ENCODE peak calls at places on chromosomes 12 and 14, in ten cellular contexts. I is MCF 10A; Y is suprapubic skin; F is activated T-cell treated with anti-CD3 and anti-CD28 coated beads for 24 hours; J is stimulated activated CD4-positive, alpha-beta T cell treated with anti-CD3 and anti-CD28 coated beads, Interleukin-12 subunit alpha, Interleukin-12 subunit beta, amount 100 ng/mL, for 4 hours; Q is Kasumi-1; B is activated CD8-positive, alpha-beta memory T cell treated with anti-CD3 and anti-CD28 coated beads, Interleukin-2, amount 50 U/mL, for 48 hours; D is astrocyte of the cerebellum; R is LHCN-M2; E is WTC11. G is an unnamed sample.

GRCh38 chr12:25701290-25701689 is 148.2 kb upstream of the LMNTD1 start:
- DNase-seq in R (peak; percentile 67), D (peak; percentile 16), B (no peak), Q (no peak), Y (no peak), J (no peak), F (no peak), E (no peak), I (peak; percentile 62), G (no peak)

GRCh38 chr12:67155863-67156262 is 113.3 kb upstream of the CAND1 start:
- DNase-seq in D (no peak), Y (no peak), F (no peak), B (no peak), E (no peak), Q (no peak), R (peak; percentile 34), I (peak; percentile 77), J (no peak), G (no peak)

GRCh38 chr14:97489750-97490149 is 692.6 kb downstream of the VRK1 start:
- DNase-seq in Y (no peak), Q (no peak), I (no peak), B (no peak), F (no peak), J (no peak), R (no peak), D (no peak), E (no peak), G (no peak)

GRCh38 chr12:32198555-32198954 is 91.9 kb downstream of the BICD1 start:
- DNase-seq in I (peak; percentile 66), E (no peak), R (peak; percentile 36), D (no peak), F (no peak), Y (no peak), Q (no peak), J (no peak), B (no peak), G (no peak)

GRCh38 chr12:119446459-119446858 is 111.9 kb downstream of the CCDC60 start:
- DNase-seq in I (peak; percentile 16), F (no peak), J (no peak), R (peak; percentile 62), Y (no peak), D (no peak), E (no peak), Q (no peak), B (no peak), G (no peak)

GRCh38 chr12:21659383-21659782 is 1.7 kb upstream of the LDHB start:
- DNase-seq in B (no peak), J (no peak), F (no peak), I (peak; percentile 16), Y (no peak), Q (peak; percentile 20), E (no peak), R (no peak), D (no peak), G (no peak)

GRCh38 chr12:15208871-15209656 is 12.2 kb downstream of the RERG start:
- DNase-seq in Q (no peak), F (no peak), E (no peak), D (no peak), B (no peak), I (peak; percentile 42), R (peak; percentile 77), Y (no peak), J (no peak), G (no peak)

GRCh38 chr14:90782892-90783291 is 33.3 kb downstream of the TTC7B start:
- DNase-seq in F (no peak), D (no peak), Q (no peak), B (peak; percentile 36), Y (peak; percentile 12), E (no peak), J (no peak), I (no peak), R (no peak), G (no peak)

GRCh38 chr14:25953532-25954144 is 644.2 kb downstream of the NOVA1 start:
- DNase-seq in Q (no peak), J (no peak), R (no peak), B (no peak), I (peak; percentile 7), E (no peak), Y (no peak), D (peak; percentile 63), F (no peak), G (no peak)

GRCh38 chr12:127623362-127623761 is 643.6 kb upstream of the TMEM132C start:
- DNase-seq in F (no peak), E (no peak), J (no peak), B (no peak), Y (no peak), R (no peak), Q (no peak), D (no peak), I (no peak), G (no peak)

GRCh38 chr12:132178801-132179401 is 34.6 kb downstream of the NOC4L start:
- DNase-seq in F (no peak), D (no peak), I (no peak), Y (no peak), R (no peak), Q (no peak), B (no peak), J (peak; percentile 32), E (peak; percentile 58), G (peak; percentile 13)

GRCh38 chr12:127926004-127926403 is 341.0 kb upstream of the TMEM132C start:
- DNase-seq in E (no peak), J (no peak), Q (no peak), B (no peak), I (no peak), Y (no peak), F (no peak), D (peak; percentile 19), R (peak; percentile 56), G (no peak)

GRCh38 chr12:101743724-101744472 is 4.6 kb upstream of the SYCP3 start:
- DNase-seq in E (no peak), J (no peak), F (no peak), I (no peak), R (no peak), Q (no peak), B (no peak), Y (no peak), D (no peak), G (no peak)

GRCh38 chr14:40098468-40098867 is 666.2 kb upstream of the FBXO33 start:
- DNase-seq in D (no peak), B (no peak), R (no peak), J (no peak), Y (no peak), Q (no peak), F (no peak), I (no peak), E (no peak), G (no peak)

GRCh38 chr12:11563785-11564739 is 85.4 kb upstream of the ETV6 start:
- DNase-seq in F (no peak), Q (no peak), E (no peak), B (no peak), R (no peak), I (no peak), D (no peak), J (no peak), Y (no peak), G (no peak)